ENCODE peak calls at places on chromosome 6, in five cellular contexts. J is cardiac muscle cell; W is spleen; C is left cardiac atrium; P is stimulated activated effector memory CD8-positive, alpha-beta T cell treated with anti-CD3 and anti-CD28 coated beads, Interleukin-12 subunit alpha, Interleukin-12 subunit beta, amount 100 ng/mL, for 72 hours. D is an unnamed sample.

GRCh38 chr6:166958926-166959861 is 2.8 kb upstream of the RNASET2 start:
- DNase-seq in P (no peak), W (peak), J (peak), C (peak), D (no peak)

GRCh38 chr6:4872841-4873240 is 96.6 kb downstream of the CDYL start:
- DNase-seq in J (no peak), W (no peak), C (no peak), P (no peak), D (no peak)

GRCh38 chr6:34934516-34934915 is 45.5 kb downstream of the ANKS1A start:
- DNase-seq in P (no peak), W (no peak), C (peak), J (peak), D (no peak)

GRCh38 chr6:22399693-22400092 is 102.9 kb upstream of the PRL start:
- DNase-seq in C (no peak), J (no peak), P (no peak), W (no peak), D (no peak)

GRCh38 chr6:111625511-111626331 is 20.0 kb upstream of the TRAF3IP2 start:
- DNase-seq in C (peak), J (peak), P (no peak), W (no peak), D (no peak)

GRCh38 chr6:169319561-169319960 is 65.9 kb upstream of the THBS2 start:
- DNase-seq in C (no peak), P (peak), J (no peak), W (no peak), D (no peak)

GRCh38 chr6:99618649-99619408 is 12.2 kb downstream of the PRDM13 start:
- DNase-seq in P (no peak), C (no peak), J (no peak), W (no peak), D (peak)

GRCh38 chr6:79467716-79468115 is 69.5 kb downstream of the LCA5 start:
- DNase-seq in W (no peak), C (no peak), J (no peak), P (no peak), D (no peak)

GRCh38 chr6:11625302-11625701 is 87.8 kb downstream of the TMEM170B start:
- DNase-seq in C (no peak), W (no peak), J (no peak), P (no peak), D (no peak)

GRCh38 chr6:116059713-116060571 is 749 bp downstream of the FRK start:
- DNase-seq in C (no peak), W (no peak), J (peak), P (no peak), D (no peak)